ENCODE peak calls at places on chromosome 11, in nine cellular contexts. J, U, D, X, I, P, E, T and Y are unnamed samples.

GRCh38 chr11:67315325-67315909 is 12.1 kb downstream of the SSH3 start:
- DNase-seq in I (no peak), P (no peak), J (no peak), U (no peak), E (no peak), T (no peak), X (no peak), D (no peak), Y (no peak)

GRCh38 chr11:114061053-114062049 is 1.8 kb downstream of the ZBTB16 start:
- DNase-seq in D (peak; percentile 73), E (peak; percentile 33), X (no peak), U (no peak), P (no peak), T (no peak), J (peak; percentile 12), I (no peak), Y (no peak)

GRCh38 chr11:120904116-120904515 is 119.8 kb upstream of the TBCEL start:
- DNase-seq in U (no peak), I (no peak), J (no peak), E (no peak), P (no peak), T (no peak), D (no peak), X (no peak), Y (no peak)

GRCh38 chr11:3659595-3660515 is 11.3 kb downstream of the CHRNA10 start:
- DNase-seq in D (peak; percentile 61), J (no peak), P (no peak), E (no peak), U (no peak), I (no peak), T (no peak), X (no peak), Y (no peak)

GRCh38 chr11:120432056-120433018 is 79.2 kb upstream of the GRIK4 start:
- DNase-seq in I (no peak), E (no peak), U (peak; percentile 99), D (peak; percentile 49), J (peak; percentile 63), P (no peak), X (peak; percentile 91), T (peak; percentile 65), Y (no peak)

GRCh38 chr11:27497911-27498310 is 8.7 kb downstream of the LIN7C start:
- DNase-seq in I (no peak), D (no peak), U (no peak), E (no peak), X (no peak), P (no peak), J (no peak), T (no peak), Y (no peak)

GRCh38 chr11:72814831-72815618 is 814 bp downstream of the ATG16L2 start:
- DNase-seq in P (no peak), I (peak; percentile 9), E (no peak), J (peak; percentile 64), D (peak; percentile 35), T (peak; percentile 53), U (peak; percentile 43), X (peak; percentile 56), Y (no peak)

GRCh38 chr11:102467853-102468580 is 15.5 kb upstream of the TMEM123 start:
- DNase-seq in I (no peak), J (no peak), U (no peak), D (no peak), E (no peak), X (no peak), T (no peak), P (no peak), Y (no peak)

GRCh38 chr11:22343411-22344032 is 5.3 kb downstream of the SLC17A6 start:
- DNase-seq in U (no peak), E (no peak), D (peak; percentile 11), X (no peak), T (no peak), P (no peak), I (no peak), J (no peak), Y (no peak)

GRCh38 chr11:100709233-100709999 is 22.3 kb downstream of the ARHGAP42 start:
- DNase-seq in I (no peak), D (no peak), P (no peak), J (no peak), X (no peak), U (no peak), E (no peak), T (no peak), Y (no peak)

GRCh38 chr11:75239551-75240290 is 853 bp upstream of the TPBGL start:
- DNase-seq in T (no peak), D (no peak), E (no peak), J (no peak), I (no peak), P (no peak), U (no peak), X (no peak), Y (no peak)

GRCh38 chr11:64990222-64990918 is 6.4 kb downstream of the BATF2 start:
- DNase-seq in T (peak; percentile 56), P (no peak), J (no peak), X (no peak), I (no peak), D (no peak), E (peak; percentile 48), U (peak; percentile 33), Y (peak; percentile 67)

GRCh38 chr11:65736810-65737209 is 16.2 kb upstream of the RNASEH2C start:
- DNase-seq in D (no peak), X (no peak), T (no peak), J (no peak), I (no peak), P (no peak), E (no peak), U (no peak), Y (no peak)

GRCh38 chr11:45048313-45048841 is 97.7 kb upstream of the TP53I11 start:
- DNase-seq in E (no peak), T (no peak), X (no peak), I (no peak), U (peak; percentile 72), J (no peak), P (no peak), D (no peak), Y (no peak)

GRCh38 chr11:68684385-68685356 is at the start of gene GAL:
- DNase-seq in P (no peak), I (no peak), E (no peak), X (no peak), T (no peak), J (no peak), U (no peak), D (no peak), Y (no peak)

GRCh38 chr11:34926101-34926830 is 9.8 kb downstream of the PDHX start:
- DNase-seq in P (no peak), T (no peak), I (no peak), X (peak; percentile 31), E (no peak), J (peak; percentile 84), U (peak; percentile 76), D (no peak), Y (no peak)

GRCh38 chr11:30983810-30984441 is 385.6 kb downstream of the DCDC1 start:
- DNase-seq in U (no peak), I (no peak), E (no peak), P (no peak), J (no peak), X (no peak), T (no peak), D (no peak), Y (no peak)

GRCh38 chr11:17368551-17368950 is 17.0 kb downstream of the NCR3LG1 start:
- DNase-seq in X (no peak), T (no peak), E (no peak), D (no peak), J (no peak), I (no peak), P (no peak), U (no peak), Y (no peak)